ENCODE peak calls at places on chromosomes 13 and 19, in six cellular contexts. X is PC-3, C is fibroblast of lung, V is lung, S is fibroblast of mammary gland, M is endothelial cell. T is an unnamed sample.
A peak's percentile ranks its signal among the peaks of the same experiment; 100 is the strongest.

GRCh38 chr13:23460309-23460708 is 26.8 kb upstream of the SACS start:
- DNase-seq in S (no peak), C (no peak), V (no peak), M (no peak), X (no peak), T (no peak)

GRCh38 chr19:13401388-13401787 is 104.9 kb downstream of the CACNA1A start:
- DNase-seq in S (peak; percentile 79), X (peak; percentile 61), C (peak; percentile 12), M (peak; percentile 3), V (no peak), T (peak; percentile 39)

GRCh38 chr13:58620171-58620570 is 988.6 kb downstream of the PCDH17 start:
- DNase-seq in V (no peak), X (no peak), M (no peak), C (no peak), S (no peak), T (no peak)

GRCh38 chr19:58279042-58279924 is 528 bp downstream of the ZNF8 start:
- DNase-seq in V (peak; percentile 65), S (peak; percentile 57), C (peak; percentile 66), X (peak; percentile 51), M (peak; percentile 76), T (peak; percentile 62)

GRCh38 chr19:17988161-17988560 is 19.8 kb upstream of the ARRDC2 start:
- DNase-seq in M (no peak), C (no peak), S (no peak), V (no peak), X (no peak), T (no peak)

GRCh38 chr19:50478901-50479715 is 2.5 kb upstream of the GARIN5A start:
- DNase-seq in C (peak; percentile 29), S (peak; percentile 54), M (no peak), X (peak; percentile 38), V (no peak), T (peak; percentile 28)

GRCh38 chr13:98657506-98658085 is 80.7 kb upstream of the STK24 start:
- DNase-seq in M (no peak), X (no peak), S (peak; percentile 36), C (no peak), V (no peak), T (no peak)

GRCh38 chr13:23380534-23380933 is 53.0 kb downstream of the SACS start:
- DNase-seq in X (no peak), V (no peak), M (no peak), S (peak; percentile 82), C (peak; percentile 90), T (no peak)

GRCh38 chr13:51223284-51224270 is 1.4 kb downstream of the FAM124A start:
- DNase-seq in M (peak; percentile 9), S (no peak), X (no peak), C (no peak), V (no peak), T (no peak)

GRCh38 chr19:4521170-4521887 is 3.0 kb upstream of the PLIN4 start:
- DNase-seq in C (no peak), V (no peak), X (peak; percentile 22), M (no peak), S (peak; percentile 63), T (no peak)

GRCh38 chr19:406999-407491 is 1.9 kb downstream of the C2CD4C start:
- DNase-seq in S (no peak), V (no peak), X (no peak), C (no peak), M (no peak), T (no peak)

GRCh38 chr19:3389876-3390361 is 23.5 kb downstream of the NFIC start:
- DNase-seq in S (peak; percentile 69), M (no peak), X (no peak), C (peak; percentile 70), V (no peak), T (no peak)

GRCh38 chr13:46170687-46171086 is 11.3 kb downstream of the LCP1 start:
- DNase-seq in S (peak; percentile 11), X (no peak), V (no peak), M (peak; percentile 15), C (peak; percentile 45), T (no peak)

GRCh38 chr19:39196860-39197562 is at the start of gene NCCRP1:
- DNase-seq in C (no peak), X (no peak), M (no peak), S (no peak), V (no peak), T (no peak)

GRCh38 chr19:10404888-10405808 is 1.8 kb upstream of the CDC37 start:
- DNase-seq in M (no peak), V (no peak), X (no peak), C (no peak), S (no peak), T (no peak)

GRCh38 chr13:39941236-39941635 is 285.8 kb downstream of the COG6 start:
- DNase-seq in X (no peak), S (no peak), M (no peak), V (no peak), C (no peak), T (no peak)

GRCh38 chr13:50268500-50268899 is 253.3 kb downstream of the KCNRG start:
- DNase-seq in M (no peak), X (no peak), S (peak; percentile 31), V (no peak), C (peak; percentile 39), T (no peak)

GRCh38 chr19:48989701-48990291 is 3.3 kb downstream of the GYS1 start:
- DNase-seq in C (no peak), S (no peak), X (no peak), V (no peak), M (no peak), T (no peak)

GRCh38 chr13:111062305-111062704 is 52.8 kb upstream of the ARHGEF7 start:
- DNase-seq in S (no peak), C (no peak), V (peak; percentile 16), M (no peak), X (no peak), T (no peak)

GRCh38 chr13:111065698-111066097 is 49.4 kb upstream of the ARHGEF7 start:
- DNase-seq in V (peak; percentile 69), X (no peak), S (no peak), M (no peak), C (no peak), T (no peak)

GRCh38 chr13:111066544-111066943 is 48.6 kb upstream of the ARHGEF7 start:
- DNase-seq in M (no peak), V (peak; percentile 26), C (no peak), X (no peak), S (no peak), T (no peak)

GRCh38 chr13:111061338-111062045 is 53.6 kb upstream of the ARHGEF7 start:
- DNase-seq in S (no peak), X (no peak), M (no peak), C (no peak), V (no peak), T (peak; percentile 6)

DNA sequence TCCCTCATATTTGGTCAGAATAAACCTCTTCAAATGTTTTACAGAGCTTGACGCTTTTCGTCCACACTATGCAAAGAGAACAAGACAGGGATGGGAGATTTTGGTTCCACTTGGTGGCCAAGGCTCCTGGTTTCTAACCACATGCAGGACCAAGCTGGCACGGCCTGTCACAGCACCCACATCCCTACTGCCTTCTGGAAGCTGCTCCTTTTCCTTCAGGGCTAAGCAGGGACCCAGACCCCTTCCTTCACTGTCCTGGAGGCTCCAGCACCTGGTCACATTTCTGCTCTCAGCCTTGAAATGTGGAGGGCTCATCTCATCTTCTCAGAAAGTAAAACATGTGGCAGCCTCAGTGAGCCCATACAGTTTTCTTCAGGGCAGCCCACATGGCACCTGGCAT is 50.4 kb upstream of the ARHGEF7 start:
- DNase-seq in M (no peak), V (peak; percentile 16), S (no peak), C (no peak), X (no peak), T (no peak)
- TF ChIP-seq CTCF in M (no peak), V (no peak), S (no peak), C (no peak), X (no peak), T (no peak)

DNA sequence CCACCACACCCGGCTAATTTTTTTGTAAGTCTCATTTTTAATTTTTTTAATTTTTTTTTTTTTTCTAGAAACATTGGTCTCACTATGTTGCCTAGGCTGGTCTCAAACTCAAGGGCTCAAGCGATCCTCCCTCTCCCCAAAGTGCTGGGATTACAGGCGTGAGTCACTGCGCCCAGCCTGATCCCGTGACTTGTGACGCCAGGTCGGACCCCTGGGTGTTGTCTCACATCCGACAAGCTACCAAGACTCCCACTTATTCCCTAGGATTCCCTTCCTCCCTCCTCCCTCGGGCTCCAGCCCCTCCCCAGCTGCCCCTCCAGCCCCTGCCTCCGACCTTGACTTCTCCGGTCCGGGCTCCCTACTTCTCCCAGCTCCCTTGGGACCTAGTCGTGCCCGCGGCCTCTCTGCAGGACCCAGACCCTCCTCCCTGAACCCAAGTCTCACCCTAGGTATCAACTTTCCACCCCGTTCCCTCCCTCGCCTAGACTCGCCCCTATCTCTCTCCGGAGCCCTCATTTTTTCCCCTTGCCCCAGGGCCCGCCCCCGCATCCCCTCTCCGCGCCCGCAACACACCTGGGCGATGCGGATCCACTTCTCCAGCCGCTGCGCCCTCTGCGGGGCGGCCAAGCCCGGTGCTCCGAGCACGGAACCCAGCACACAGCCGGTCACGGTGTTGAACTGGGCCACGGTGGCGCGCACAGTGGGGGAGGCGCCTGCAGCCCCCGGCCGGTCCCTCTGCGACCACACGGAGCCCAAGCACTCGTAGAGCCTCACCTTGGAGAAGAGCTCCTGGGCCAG is 13.1 kb downstream of the RGL3 start:
- DNase-seq in S (peak; percentile 34), X (no peak), M (peak; percentile 29), C (no peak), V (no peak), T (no peak)
- TF ChIP-seq CTCF in S (peak; percentile 20), X (no peak), M (no peak), C (peak; percentile 20), V (no peak), T (peak; percentile 24)

DNA sequence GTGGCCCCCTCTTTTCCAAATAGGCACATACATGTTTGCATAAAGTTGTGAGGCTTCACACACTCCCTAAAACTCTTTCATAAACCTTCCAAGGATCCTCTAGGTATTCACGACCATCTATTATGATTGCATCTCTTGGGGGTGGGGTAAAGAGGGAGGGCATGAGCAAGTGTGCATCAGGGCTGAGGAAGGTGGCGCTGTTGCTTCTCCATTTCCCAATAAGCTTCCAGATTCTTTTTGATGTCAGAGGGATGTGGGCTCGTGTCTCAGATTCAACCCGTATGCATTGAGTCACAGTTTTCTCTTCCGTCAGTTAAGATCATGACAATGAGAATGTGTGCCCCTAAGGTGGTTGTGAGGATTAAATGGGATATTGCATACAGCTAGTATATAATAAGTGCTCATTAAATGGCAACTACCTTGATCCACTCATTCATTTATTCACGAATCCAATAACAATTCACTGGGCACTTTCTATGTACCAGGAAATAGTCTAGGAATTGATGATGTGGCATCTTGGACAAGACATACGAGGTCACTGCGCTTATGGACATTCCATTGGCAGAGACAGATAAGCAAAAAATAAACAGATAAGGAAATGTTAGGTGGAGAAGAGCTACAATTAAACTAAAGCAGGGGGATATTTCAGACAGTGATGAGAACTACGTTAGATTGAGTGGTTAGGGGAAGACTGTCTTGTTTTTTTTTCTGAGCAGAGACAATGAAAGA is 10.3 kb downstream of the CYP2B6 start:
- DNase-seq in X (peak; percentile 23), S (no peak), C (no peak), M (no peak), V (no peak), T (no peak)
- TF ChIP-seq CTCF in X (no peak), S (no peak), C (no peak), M (no peak), V (no peak), T (no peak)

GRCh38 chr19:52891336-52891735 is 6.1 kb downstream of the ZNF320 start:
- DNase-seq in C (no peak), M (no peak), V (no peak), S (no peak), X (no peak), T (no peak)
- TF ChIP-seq CTCF in C (no peak), M (no peak), V (no peak), S (no peak), X (no peak), T (no peak)

GRCh38 chr19:8265872-8266271 is 42.3 kb downstream of the CD320 start:
- DNase-seq in S (no peak), V (no peak), M (no peak), C (no peak), X (no peak), T (no peak)
- TF ChIP-seq CTCF in S (no peak), V (no peak), M (no peak), C (no peak), X (no peak), T (no peak)

T was measured in epithelial cell of esophagus.